ENCODE peak calls at places on chromosomes 1 and 21, in six cellular contexts. J is GM12878, B is spleen, I is GM23338, M is transverse colon, S is sigmoid colon. T is an unnamed sample. For H3K4me1, the result is how much of the 10 kb centered on the place peaks cover.

GRCh38 chr1:211639500-211640361 is 35.7 kb downstream of the NEK2 start:
- DNase-seq in B (no peak), S (peak), J (no peak), I (no peak), M (no peak), T (no peak)

GRCh38 chr21:25331286-25331685 is 276.0 kb downstream of the MRPL39 start:
- DNase-seq in I (no peak), B (no peak), S (no peak), M (no peak), J (no peak), T (no peak)

GRCh38 chr1:208201241-208201640 is 42.9 kb downstream of the PLXNA2 start:
- DNase-seq in J (no peak), I (no peak), S (no peak), M (peak), B (no peak), T (no peak)

GRCh38 chr1:234708700-234709395 is 98.9 kb upstream of the IRF2BP2 start:
- DNase-seq in B (no peak), I (no peak), J (no peak), M (no peak), S (peak), T (no peak)

GRCh38 chr1:208785629-208786028 is 541.4 kb upstream of the PLXNA2 start:
- DNase-seq in J (no peak), B (no peak), M (no peak), S (no peak), I (no peak), T (no peak)

GRCh38 chr1:22290611-22291010 is 147.7 kb upstream of the WNT4 start:
- DNase-seq in I (no peak), B (no peak), M (no peak), J (no peak), S (no peak), T (no peak)

GRCh38 chr1:219265026-219265515 is 91.4 kb downstream of the LYPLAL1 start:
- DNase-seq in S (no peak), M (no peak), B (no peak), I (no peak), J (no peak), T (no peak)

GRCh38 chr1:206635080-206635982 is at the start of gene DYRK3:
- DNase-seq in B (peak), J (peak), S (peak), I (peak), M (peak), T (peak)

GRCh38 chr1:240734001-240734400 is 122.0 kb upstream of the GREM2 start:
- DNase-seq in J (no peak), I (no peak), S (no peak), B (no peak), M (no peak), T (no peak)

GRCh38 chr1:3461934-3462275 is 7.4 kb downstream of the ARHGEF16 start:
- DNase-seq in I (no peak), B (no peak), M (no peak), S (no peak), J (no peak), T (no peak)

GRCh38 chr1:47439151-47440051 is 1.6 kb downstream of the FOXD2 start:
- DNase-seq in S (no peak), I (peak), J (no peak), B (peak), M (no peak), T (no peak)

GRCh38 chr1:107963601-107964396 is 1.2 kb downstream of the VAV3 start:
- DNase-seq in J (peak), B (peak), S (peak), I (peak), M (peak), T (no peak)

GRCh38 chr1:2465371-2466269 is 10.5 kb upstream of the PLCH2 start:
- DNase-seq in B (no peak), I (no peak), J (no peak), S (no peak), M (no peak), T (no peak)

DNA sequence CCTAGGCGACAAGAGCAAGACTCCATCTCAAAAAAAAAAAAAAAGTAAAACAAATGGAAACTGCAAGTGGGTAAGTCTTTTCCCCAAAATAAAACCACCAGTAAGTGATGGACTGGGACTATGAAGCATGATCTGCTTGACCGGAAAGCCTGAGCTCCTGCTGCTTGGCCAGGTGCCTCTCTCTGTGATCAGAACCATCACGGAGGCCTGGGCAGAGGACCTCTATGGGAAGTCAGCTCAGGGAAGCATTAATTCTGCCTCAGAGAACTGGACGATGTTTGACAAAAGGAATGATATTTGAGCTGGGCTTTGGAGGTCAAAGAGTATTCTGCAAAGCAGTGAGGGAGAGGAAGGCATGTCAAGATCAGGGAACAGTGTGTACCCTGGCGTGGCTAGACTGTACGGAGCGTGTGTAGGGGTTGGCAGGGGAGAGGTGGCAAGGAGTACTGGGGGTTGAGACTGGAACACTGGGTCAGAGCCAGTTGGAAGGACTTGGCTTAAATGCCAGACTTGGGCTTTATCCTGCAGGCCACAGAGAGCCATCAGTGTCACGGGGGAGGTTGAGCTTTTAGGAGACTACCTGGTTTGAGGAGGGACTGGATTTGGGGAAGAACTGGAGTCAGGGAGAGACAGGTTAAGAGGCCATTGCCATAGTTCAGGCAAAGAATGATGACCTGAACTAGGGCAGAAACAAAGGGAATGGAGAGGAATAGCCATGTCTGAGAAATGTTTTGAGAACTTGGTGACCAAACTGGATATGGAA is 16.4 kb downstream of the ATP1A2 start:
- DNase-seq in J (no peak), M (no peak), I (no peak), S (peak), B (peak), T (no peak)
- TF ChIP-seq POLR2AphosphoS5 in J (no peak), M (peak), I (no peak), S (peak), B (peak), T (no peak)

GRCh38 chr1:161195171-161195570 is 3.7 kb downstream of the ADAMTS4 start:
- DNase-seq in B (peak), S (no peak), I (no peak), J (no peak), M (no peak), T (no peak)
- H3K4me1 ChIP-seq in B (half or more), S (under half), I (under half), J (under half), M (under half), T (under half)

GRCh38 chr1:31795801-31796621 is 19.8 kb downstream of the SPOCD1 start:
- DNase-seq in S (peak), M (peak), J (no peak), B (peak), I (no peak), T (no peak)
- H3K4me3 ChIP-seq in S (no peak), M (no peak), J (no peak), B (no peak), I (no peak), T (no peak)

GRCh38 chr1:23599125-23599524 is 39.8 kb upstream of the ID3 start:
- DNase-seq in M (no peak), B (no peak), J (no peak), S (no peak), I (no peak), T (no peak)

GRCh38 chr1:23596382-23597358 is 37.4 kb upstream of the ID3 start:
- DNase-seq in J (no peak), S (no peak), M (no peak), I (no peak), B (no peak), T (no peak)

GRCh38 chr1:23600283-23600682 is 41.0 kb upstream of the ID3 start:
- DNase-seq in S (no peak), I (no peak), B (no peak), M (no peak), J (peak), T (no peak)

GRCh38 chr1:23597635-23598388 is 38.5 kb upstream of the ID3 start:
- DNase-seq in J (no peak), S (no peak), M (no peak), B (no peak), I (peak), T (no peak)

GRCh38 chr1:23598424-23598823 is 39.1 kb upstream of the ID3 start:
- DNase-seq in J (no peak), M (no peak), B (no peak), S (no peak), I (peak), T (no peak)
- TF ChIP-seq POLR2AphosphoS5 in J (no peak), M (no peak), B (no peak), S (no peak), I (peak), T (no peak)

GRCh38 chr1:14599173-14599754 is 779 bp downstream of the KAZN start:
- DNase-seq in M (no peak), S (no peak), J (no peak), B (no peak), I (peak), T (no peak)
- H3K4me1 ChIP-seq in M (under half), S (under half), J (under half), B (under half), I (half or more), T (under half)

GRCh38 chr1:95287078-95287477 is 53.1 kb downstream of the RWDD3 start:
- DNase-seq in I (peak), S (no peak), J (no peak), M (no peak), B (no peak), T (no peak)
- H3K4me3 ChIP-seq in I (no peak), S (no peak), J (no peak), M (no peak), B (no peak), T (no peak)

GRCh38 chr1:156705321-156705917 is at the start of gene CRABP2:
- DNase-seq in J (no peak), S (peak), B (peak), I (peak), M (peak), T (no peak)
- TF ChIP-seq POLR2AphosphoS5 in J (no peak), S (no peak), B (no peak), I (peak), M (no peak), T (no peak)

GRCh38 chr1:226656601-226657277 is 82.3 kb downstream of the ITPKB start:
- DNase-seq in I (no peak), S (no peak), M (peak), J (no peak), B (peak), T (no peak)

GRCh38 chr1:226657788-226658537 is 81.1 kb downstream of the ITPKB start:
- DNase-seq in S (peak), M (no peak), J (no peak), I (no peak), B (peak), T (peak)

GRCh38 chr1:226659136-226659535 is 79.9 kb downstream of the ITPKB start:
- DNase-seq in I (no peak), B (peak), J (no peak), S (peak), M (no peak), T (no peak)

GRCh38 chr1:226659641-226660040 is 79.4 kb downstream of the ITPKB start:
- DNase-seq in M (no peak), I (no peak), S (peak), J (no peak), B (peak), T (no peak)

DNA sequence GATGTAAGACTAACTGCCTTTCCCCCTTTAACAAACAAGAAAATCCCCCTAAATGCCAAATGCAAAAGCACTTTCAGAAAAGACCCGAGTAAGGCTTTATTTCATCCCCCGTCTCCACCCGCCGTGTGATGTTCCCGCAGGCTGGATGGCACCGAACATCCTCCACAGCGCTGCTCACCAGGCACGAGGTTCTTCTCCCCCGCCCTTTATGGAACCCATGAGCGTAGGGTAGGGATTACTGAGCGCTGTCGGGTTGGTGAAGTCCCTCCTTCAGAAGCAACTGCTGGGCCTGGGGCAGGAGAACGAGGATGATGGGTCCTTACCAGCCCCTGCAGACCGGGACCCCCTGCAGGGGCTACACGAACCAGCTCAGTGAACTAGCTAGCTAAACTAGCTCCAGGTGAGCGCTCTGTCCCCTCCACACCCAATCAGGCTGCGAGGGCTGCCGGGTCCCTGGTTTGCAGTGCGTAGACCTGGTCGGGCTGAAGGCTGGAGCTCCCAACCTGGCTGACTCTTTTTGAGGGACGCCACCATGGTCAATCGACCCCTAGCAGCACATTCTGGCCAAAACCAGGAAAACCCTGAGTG is 80.5 kb downstream of the ITPKB start:
- DNase-seq in J (no peak), M (no peak), I (no peak), S (no peak), B (peak), T (no peak)
- H3K4me1 ChIP-seq in J (half or more), M (half or more), I (under half), S (under half), B (under half), T (half or more)

GRCh38 chr1:12615916-12616708 is 1.9 kb downstream of the DHRS3 start:
- DNase-seq in I (peak), M (peak), S (peak), J (no peak), B (peak), T (no peak)
- H3K4me3 ChIP-seq in I (peak), M (peak), S (peak), J (no peak), B (peak), T (peak)